ENCODE peak calls at places on chromosomes 16 and 17, in five cellular contexts. W, P, U, K and Z are unnamed samples.

GRCh38 chr16:66188786-66189725 is 177.4 kb upstream of the CDH5 start:
- DNase-seq in P (no peak), W (no peak), U (no peak), K (no peak), Z (no peak)

GRCh38 chr17:72502111-72502939 is 381.5 kb downstream of the SOX9 start:
- DNase-seq in U (no peak), P (no peak), W (no peak), K (peak; percentile 66), Z (no peak)

GRCh38 chr17:50679008-50679544 is 28.6 kb downstream of the ANKRD40 start:
- DNase-seq in W (no peak), U (no peak), K (no peak), P (no peak), Z (no peak)

GRCh38 chr16:54060599-54061355 is 225.8 kb downstream of the IRX3 start:
- DNase-seq in P (peak; percentile 59), W (no peak), K (no peak), U (no peak), Z (no peak)

GRCh38 chr17:79217473-79218135 is 143.0 kb downstream of the ENGASE start:
- DNase-seq in U (no peak), K (no peak), P (no peak), W (no peak), Z (peak; percentile 97)

GRCh38 chr17:77420804-77421634 is 280.2 kb downstream of the SEC14L1 start:
- DNase-seq in W (peak; percentile 50), K (no peak), U (peak; percentile 62), P (peak; percentile 72), Z (peak; percentile 95)

GRCh38 chr17:17416400-17417360 is 60.1 kb upstream of the MED9 start:
- DNase-seq in W (no peak), U (no peak), P (no peak), K (no peak), Z (no peak)

GRCh38 chr17:43868236-43868994 is 21.4 kb downstream of the CD300LG start:
- DNase-seq in W (no peak), U (no peak), K (no peak), P (no peak), Z (no peak)

GRCh38 chr17:16287563-16288027 is 65.7 kb downstream of the CENPV start:
- DNase-seq in U (peak; percentile 33), P (no peak), W (peak; percentile 12), K (no peak), Z (no peak)

GRCh38 chr16:54171855-54172537 is 114.6 kb downstream of the IRX3 start:
- DNase-seq in U (no peak), K (peak; percentile 76), P (no peak), W (no peak), Z (no peak)

GRCh38 chr17:78875331-78875730 is 27.7 kb downstream of the CEP295NL start:
- DNase-seq in K (no peak), P (no peak), W (no peak), U (no peak), Z (peak; percentile 75)

GRCh38 chr17:4125552-4125951 is 17.3 kb downstream of the ZZEF1 start:
- DNase-seq in W (no peak), P (no peak), U (no peak), K (no peak), Z (no peak)

GRCh38 chr16:83244057-83244456 is 563.7 kb upstream of the HSBP1 start:
- DNase-seq in K (no peak), U (no peak), P (no peak), W (no peak), Z (no peak)

GRCh38 chr16:29860218-29860617 is 2.8 kb downstream of the CDIPT start:
- DNase-seq in U (no peak), P (no peak), W (no peak), K (no peak), Z (no peak)

GRCh38 chr17:7883781-7884386 is 4.7 kb upstream of the CHD3 start:
- DNase-seq in K (no peak), W (peak; percentile 38), P (peak; percentile 55), U (peak; percentile 54), Z (no peak)

GRCh38 chr17:7909080-7909479 is 7.0 kb downstream of the RNF227 start:
- DNase-seq in K (no peak), U (no peak), W (no peak), P (no peak), Z (no peak)

GRCh38 chr17:55283256-55283965 is 18.7 kb downstream of the HLF start:
- DNase-seq in K (no peak), P (no peak), U (no peak), W (no peak), Z (no peak)

GRCh38 chr17:82244413-82245140 is 15.7 kb downstream of the SLC16A3 start:
- DNase-seq in P (peak; percentile 78), U (no peak), W (no peak), K (no peak), Z (no peak)

GRCh38 chr17:73956595-73957465 is 246.6 kb upstream of the RPL38 start:
- DNase-seq in U (peak; percentile 35), K (peak; percentile 71), P (peak; percentile 89), W (peak; percentile 18), Z (peak; percentile 92)

GRCh38 chr17:39867891-39868553 is at the start of gene ZPBP2:
- DNase-seq in U (peak; percentile 35), K (no peak), W (no peak), P (no peak), Z (no peak)

GRCh38 chr17:82105882-82106696 is 8.1 kb upstream of the FASN start:
- DNase-seq in U (peak; percentile 59), P (peak; percentile 97), K (peak; percentile 94), W (peak; percentile 30), Z (peak; percentile 97)

GRCh38 chr16:30948956-30949654 is at the start of gene ORAI3:
- DNase-seq in U (peak; percentile 32), P (peak; percentile 80), W (no peak), K (peak; percentile 60), Z (peak; percentile 35)

GRCh38 chr16:50043358-50043757 is 18.3 kb downstream of the CNEP1R1 start:
- DNase-seq in K (no peak), W (no peak), P (no peak), U (no peak), Z (no peak)

GRCh38 chr16:50038756-50039529 is 13.9 kb downstream of the CNEP1R1 start:
- DNase-seq in K (no peak), W (no peak), U (no peak), P (no peak), Z (no peak)

GRCh38 chr16:50040028-50040427 is 15.0 kb downstream of the CNEP1R1 start:
- DNase-seq in P (no peak), U (no peak), K (peak; percentile 45), W (no peak), Z (peak; percentile 39)

GRCh38 chr16:50037791-50038190 is 12.8 kb downstream of the CNEP1R1 start:
- DNase-seq in W (no peak), K (no peak), P (no peak), U (no peak), Z (no peak)

DNA sequence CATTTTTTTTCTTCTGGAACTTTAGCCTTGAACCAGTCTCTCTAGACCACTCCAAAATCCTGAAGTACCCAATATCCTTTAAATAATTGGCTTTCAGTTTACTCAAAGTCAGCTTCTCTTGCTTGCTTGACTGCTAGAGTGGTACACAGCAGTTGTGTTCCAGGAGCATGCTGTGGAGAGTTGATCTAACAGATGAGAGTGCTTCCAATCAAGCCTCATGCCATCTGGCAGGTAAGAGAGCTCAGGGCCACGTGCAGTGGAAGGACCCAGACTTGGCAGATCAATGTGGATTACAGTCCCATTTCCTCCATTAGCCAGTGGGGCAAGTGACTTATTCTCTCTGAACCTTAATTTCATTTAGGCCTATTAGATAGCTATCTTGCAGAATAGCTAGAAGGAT is 15.7 kb downstream of the CNEP1R1 start:
- DNase-seq in K (no peak), W (no peak), P (no peak), U (no peak), Z (no peak)
- H3K27me3 ChIP-seq in K (no peaks in the 10 kb centered on the region), W (no peaks in the 10 kb centered on the region), P (no peaks in the 10 kb centered on the region), U (no peaks in the 10 kb centered on the region), Z (no peaks in the 10 kb centered on the region)

GRCh38 chr16:84680165-84680842 is 19.5 kb upstream of the USP10 start:
- DNase-seq in U (no peak), W (no peak), K (no peak), P (no peak), Z (no peak)

GRCh38 chr16:84677017-84677803 is 22.6 kb upstream of the USP10 start:
- DNase-seq in P (no peak), W (no peak), K (no peak), U (no peak), Z (peak; percentile 25)

GRCh38 chr16:84675423-84675822 is 24.4 kb upstream of the USP10 start:
- DNase-seq in U (no peak), P (no peak), W (no peak), K (no peak), Z (no peak)

GRCh38 chr16:84680843-84681629 is 18.8 kb upstream of the USP10 start:
- DNase-seq in U (no peak), P (no peak), W (no peak), K (no peak), Z (no peak)

DNA sequence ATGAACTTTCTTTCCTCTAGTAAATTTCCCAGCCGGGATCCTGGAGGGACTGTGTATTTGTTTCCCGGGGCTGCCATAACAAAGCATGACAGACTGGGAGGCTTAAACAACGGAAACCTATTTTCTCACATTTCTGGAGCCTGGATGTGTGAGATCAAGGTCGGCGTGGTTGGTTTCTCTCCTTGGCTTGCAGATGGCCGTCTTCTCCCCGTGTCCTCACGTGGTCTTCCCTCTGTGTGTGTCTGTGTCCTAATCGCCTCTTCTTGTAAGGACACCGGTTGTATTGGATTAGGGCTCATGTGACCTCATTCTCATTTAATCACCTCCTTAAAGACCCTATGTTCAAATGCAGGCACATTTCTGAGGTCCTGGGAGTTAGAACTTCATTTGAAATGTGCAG is 22.0 kb upstream of the USP10 start:
- DNase-seq in W (no peak), U (no peak), P (no peak), K (no peak), Z (peak; percentile 77)
- H3K27me3 ChIP-seq in W (no peaks in the 10 kb centered on the region), U (no peaks in the 10 kb centered on the region), P (no peaks in the 10 kb centered on the region), K (no peaks in the 10 kb centered on the region), Z (no peaks in the 10 kb centered on the region)

DNA sequence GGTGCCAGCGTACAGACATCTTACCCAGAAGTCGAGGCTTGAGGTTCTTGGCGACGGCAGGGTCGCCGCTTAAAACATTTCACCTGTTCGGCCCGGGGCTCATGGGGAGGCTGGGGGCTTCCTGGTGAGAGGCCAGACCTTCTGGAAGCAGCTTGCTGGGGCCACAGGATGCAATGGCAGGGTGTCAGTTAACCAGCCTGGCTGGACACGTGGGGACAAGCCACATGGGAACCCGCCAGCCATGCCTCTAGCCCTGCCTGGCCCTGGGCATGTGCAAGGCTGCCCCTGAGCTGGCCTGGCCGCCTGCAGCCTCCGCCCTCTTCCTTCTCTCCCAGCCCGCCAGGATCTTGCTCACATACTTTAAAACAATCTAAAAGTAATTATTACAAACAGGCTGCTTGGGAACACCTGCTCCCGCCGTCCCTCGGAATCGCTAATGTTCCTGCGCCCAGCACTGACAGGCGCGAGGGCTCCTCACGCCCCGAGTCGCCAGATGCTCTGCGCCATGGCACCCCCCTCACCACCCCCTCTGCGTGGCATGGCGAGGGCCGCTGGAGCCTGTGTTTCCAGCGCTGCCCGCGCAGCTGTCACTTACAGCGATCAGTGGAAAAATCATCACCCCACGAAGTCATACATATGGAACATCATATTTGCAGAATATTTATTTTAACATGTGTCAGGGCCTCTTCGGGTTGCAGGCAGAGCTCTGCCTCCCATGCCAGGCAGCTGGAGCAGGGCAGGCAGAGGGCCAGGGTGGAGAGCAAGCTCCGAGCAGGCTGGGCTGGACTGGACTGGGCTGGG is 188.7 kb upstream of the GSE1 start:
- DNase-seq in K (peak; percentile 30), P (peak; percentile 65), W (no peak), U (no peak), Z (no peak)
- H3K27me3 ChIP-seq in K (no peaks in the 10 kb centered on the region), P (no peaks in the 10 kb centered on the region), W (no peaks in the 10 kb centered on the region), U (no peaks in the 10 kb centered on the region), Z (no peaks in the 10 kb centered on the region)

GRCh38 chr17:46792071-46792470 is 26.4 kb downstream of the WNT3 start:
- DNase-seq in P (no peak), K (no peak), U (no peak), W (no peak), Z (no peak)
- H3K27me3 ChIP-seq in P (peaks cover 16% of the 10 kb centered on the region), K (no peaks in the 10 kb centered on the region), U (no peaks in the 10 kb centered on the region), W (no peaks in the 10 kb centered on the region), Z (no peaks in the 10 kb centered on the region)